ENCODE peak calls at places on chromosomes 11 and 22, in four cellular contexts. F, K, T and H are unnamed samples.

GRCh38 chr11:45922425-45923082 is at the start of gene LARGE2:
- DNase-seq in F (peak; percentile 51), K (peak; percentile 88), T (peak; percentile 82), H (peak; percentile 75)

GRCh38 chr11:10975287-10975721 is 117.5 kb upstream of the ZBED5 start:
- DNase-seq in F (no peak), K (no peak), T (no peak), H (no peak)

GRCh38 chr22:49312601-49313000 is 515.1 kb downstream of the BRD1 start:
- DNase-seq in F (no peak), K (no peak), T (no peak), H (no peak)

GRCh38 chr22:20611418-20611817 is 104.0 kb downstream of the MED15 start:
- DNase-seq in F (no peak), K (no peak), T (no peak), H (peak; percentile 41)

GRCh38 chr11:12318791-12319733 is 58.3 kb upstream of the PARVA start:
- DNase-seq in F (peak; percentile 1), K (peak; percentile 9), T (no peak), H (no peak)

GRCh38 chr11:134126197-134126822 is 57.4 kb downstream of the JAM3 start:
- DNase-seq in F (peak; percentile 31), K (peak; percentile 28), T (no peak), H (no peak)

GRCh38 chr11:104584823-104585222 is 313.4 kb downstream of the CASP12 start:
- DNase-seq in F (no peak), K (no peak), T (no peak), H (no peak)

GRCh38 chr11:8652140-8652539 is 30.3 kb downstream of the TRIM66 start:
- DNase-seq in F (peak; percentile 90), K (no peak), T (no peak), H (no peak)

GRCh38 chr22:36833073-36833472 is 16.2 kb upstream of the PVALB start:
- DNase-seq in F (no peak), K (no peak), T (no peak), H (no peak)

GRCh38 chr11:118886681-118887111 is 3.0 kb downstream of the CXCR5 start:
- DNase-seq in F (no peak), K (no peak), T (no peak), H (no peak)

GRCh38 chr11:82547163-82547560 is 186.5 kb downstream of the FAM181B start:
- DNase-seq in F (no peak), K (no peak), T (no peak), H (no peak)

GRCh38 chr22:36701941-36702640 is 1.5 kb downstream of the CACNG2 start:
- DNase-seq in F (no peak), K (no peak), T (no peak), H (no peak)

GRCh38 chr11:111586305-111586915 is 15.8 kb upstream of the SIK2 start:
- DNase-seq in F (peak; percentile 55), K (peak; percentile 87), T (peak; percentile 43), H (no peak)

GRCh38 chr11:44680982-44681597 is 45.7 kb upstream of the TSPAN18 start:
- DNase-seq in F (peak; percentile 74), K (peak; percentile 33), T (peak; percentile 39), H (no peak)

GRCh38 chr11:60389279-60389910 is 6.9 kb upstream of the MS4A14 start:
- DNase-seq in F (no peak), K (no peak), T (no peak), H (no peak)

GRCh38 chr11:85725510-85726258 is 39.7 kb upstream of the CCDC89 start:
- DNase-seq in F (peak; percentile 78), K (no peak), T (no peak), H (no peak)

GRCh38 chr11:58286249-58286648 is 18.2 kb upstream of the OR10W1 start:
- DNase-seq in F (peak; percentile 56), K (peak; percentile 68), T (peak; percentile 38), H (no peak)

GRCh38 chr11:81422402-81422801 is 1311.3 kb downstream of the FAM181B start:
- DNase-seq in F (no peak), K (no peak), T (no peak), H (no peak)

DNA sequence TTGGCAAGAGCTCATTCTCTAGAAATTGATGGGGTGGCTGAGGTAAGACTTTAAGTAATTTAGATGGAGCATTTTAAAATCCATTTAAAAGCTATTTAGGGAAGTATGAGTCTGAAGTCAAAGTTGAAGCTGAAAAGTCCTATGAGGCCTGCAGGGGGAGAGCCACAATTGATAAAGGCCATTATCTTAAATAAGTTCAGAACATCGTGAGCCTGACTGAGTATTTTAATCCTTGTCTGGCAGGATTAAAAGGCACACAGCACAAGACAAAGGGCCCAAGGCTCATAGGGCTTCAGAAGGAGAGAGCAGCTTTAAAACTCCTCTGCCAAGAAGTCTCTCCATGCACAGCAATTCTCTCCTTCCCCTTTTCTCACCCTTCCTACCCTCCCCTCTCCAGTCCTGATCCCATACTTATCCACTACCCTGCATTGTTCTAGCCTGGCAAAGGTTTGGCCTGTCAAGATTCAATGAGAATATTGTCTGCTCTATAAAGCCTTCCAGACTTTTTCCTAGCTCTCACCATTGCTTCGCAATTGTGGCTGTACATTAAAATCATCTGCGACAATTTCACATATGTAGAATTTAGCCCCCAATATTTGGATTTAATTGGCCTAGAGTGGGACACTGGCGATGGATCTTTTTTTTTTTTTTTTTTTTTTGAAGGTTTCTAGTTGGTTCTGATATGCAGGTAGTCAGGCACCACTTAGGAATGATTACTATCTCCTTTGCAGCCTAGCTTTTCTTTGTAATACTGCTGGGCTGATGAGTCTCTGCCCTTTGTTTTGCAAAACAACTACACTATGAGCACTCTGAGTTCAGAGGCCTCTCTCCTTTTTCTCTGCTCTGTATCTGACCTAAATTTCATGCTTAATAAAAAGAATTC is 1312.8 kb downstream of the FAM181B start:
- DNase-seq in F (no peak), K (peak; percentile 76), T (no peak), H (no peak)
- TF ChIP-seq CTCF in F (no peak), K (peak; percentile 41), T (no peak), H (peak; percentile 10)

GRCh38 chr22:45480717-45481116 is 22.0 kb upstream of the FBLN1 start:
- DNase-seq in F (no peak), K (no peak), T (no peak), H (no peak)
- TF ChIP-seq CTCF in F (no peak), K (no peak), T (no peak), H (no peak)

GRCh38 chr22:41966607-41967240 is 2.5 kb upstream of the SEPTIN3 start:
- DNase-seq in F (peak; percentile 76), K (peak; percentile 83), T (peak; percentile 45), H (no peak)
- TF ChIP-seq CTCF in F (peak; percentile 29), K (peak; percentile 59), T (no peak), H (peak; percentile 65)

GRCh38 chr11:47498149-47498548 is 49.2 kb upstream of the RAPSN start:
- DNase-seq in F (no peak), K (no peak), T (no peak), H (no peak)

GRCh38 chr11:47500121-47500520 is 51.2 kb upstream of the RAPSN start:
- DNase-seq in F (no peak), K (no peak), T (no peak), H (no peak)

GRCh38 chr11:47499614-47500013 is 50.7 kb upstream of the RAPSN start:
- DNase-seq in F (no peak), K (no peak), T (no peak), H (no peak)

GRCh38 chr11:47498584-47499152 is 49.7 kb upstream of the RAPSN start:
- DNase-seq in F (no peak), K (no peak), T (no peak), H (no peak)

GRCh38 chr11:47499160-47499559 is 50.2 kb upstream of the RAPSN start:
- DNase-seq in F (no peak), K (no peak), T (no peak), H (no peak)
- TF ChIP-seq CTCF in F (no peak), K (no peak), T (no peak), H (no peak)